ENCODE peak calls at places on chromosomes 13 and 19, in ten cellular contexts. One of them, this sample, is unnamed.

GRCh38 chr13:32267836-32268439 is 47.2 kb downstream of the ZAR1L start:
- DNase-seq in RWPE1: peak; percentile 55
- DNase-seq in Peyer's patch: peak; percentile 58
- DNase-seq in adrenal gland: no peak
- DNase-seq in uterus: no peak
- DNase-seq in progenitor cell of endocrine pancreas: peak; percentile 27
- DNase-seq in left ventricle myocardium inferior: no peak
- DNase-seq in ascending aorta: no peak
- DNase-seq in epithelial cell of proximal tubule: no peak
- DNase-seq in glutamatergic neuron: no peak
- DNase-seq in this sample: no peak

GRCh38 chr19:35458821-35459391 is 10.8 kb downstream of the FFAR2 start:
- DNase-seq in RWPE1: no peak
- DNase-seq in Peyer's patch: no peak
- DNase-seq in adrenal gland: no peak
- DNase-seq in uterus: no peak
- DNase-seq in progenitor cell of endocrine pancreas: peak; percentile 16
- DNase-seq in left ventricle myocardium inferior: no peak
- DNase-seq in ascending aorta: no peak
- DNase-seq in epithelial cell of proximal tubule: no peak
- DNase-seq in glutamatergic neuron: no peak
- DNase-seq in this sample: no peak

GRCh38 chr19:5337886-5338595 is 2.6 kb downstream of the PTPRS start:
- DNase-seq in RWPE1: no peak
- DNase-seq in Peyer's patch: no peak
- DNase-seq in adrenal gland: no peak
- DNase-seq in uterus: no peak
- DNase-seq in progenitor cell of endocrine pancreas: no peak
- DNase-seq in left ventricle myocardium inferior: no peak
- DNase-seq in ascending aorta: no peak
- DNase-seq in epithelial cell of proximal tubule: no peak
- DNase-seq in glutamatergic neuron: peak; percentile 77
- DNase-seq in this sample: no peak

GRCh38 chr19:16040642-16041041 is 35.7 kb upstream of the TPM4 start:
- DNase-seq in RWPE1: no peak
- DNase-seq in Peyer's patch: no peak
- DNase-seq in adrenal gland: no peak
- DNase-seq in uterus: no peak
- DNase-seq in progenitor cell of endocrine pancreas: no peak
- DNase-seq in left ventricle myocardium inferior: no peak
- DNase-seq in ascending aorta: no peak
- DNase-seq in epithelial cell of proximal tubule: no peak
- DNase-seq in glutamatergic neuron: no peak
- DNase-seq in this sample: no peak

GRCh38 chr13:42086582-42086981 is 38.1 kb downstream of the DGKH start:
- DNase-seq in RWPE1: no peak
- DNase-seq in Peyer's patch: no peak
- DNase-seq in adrenal gland: no peak
- DNase-seq in uterus: no peak
- DNase-seq in progenitor cell of endocrine pancreas: no peak
- DNase-seq in left ventricle myocardium inferior: no peak
- DNase-seq in ascending aorta: no peak
- DNase-seq in epithelial cell of proximal tubule: no peak
- DNase-seq in glutamatergic neuron: no peak
- DNase-seq in this sample: no peak

GRCh38 chr19:41546386-41546789 is 29.6 kb upstream of the CEACAM21 start:
- DNase-seq in RWPE1: no peak
- DNase-seq in Peyer's patch: no peak
- DNase-seq in adrenal gland: no peak
- DNase-seq in uterus: no peak
- DNase-seq in progenitor cell of endocrine pancreas: no peak
- DNase-seq in left ventricle myocardium inferior: no peak
- DNase-seq in ascending aorta: no peak
- DNase-seq in epithelial cell of proximal tubule: no peak
- DNase-seq in glutamatergic neuron: no peak
- DNase-seq in this sample: no peak

GRCh38 chr13:102286326-102286725 is 115.5 kb downstream of the FGF14 start:
- DNase-seq in RWPE1: peak; percentile 86
- DNase-seq in Peyer's patch: no peak
- DNase-seq in adrenal gland: no peak
- DNase-seq in uterus: no peak
- DNase-seq in progenitor cell of endocrine pancreas: no peak
- DNase-seq in left ventricle myocardium inferior: no peak
- DNase-seq in ascending aorta: no peak
- DNase-seq in epithelial cell of proximal tubule: peak; percentile 98
- DNase-seq in glutamatergic neuron: no peak
- DNase-seq in this sample: no peak

GRCh38 chr13:35597451-35597850 is 121.0 kb upstream of the MAB21L1 start:
- DNase-seq in RWPE1: no peak
- DNase-seq in Peyer's patch: no peak
- DNase-seq in adrenal gland: no peak
- DNase-seq in uterus: no peak
- DNase-seq in progenitor cell of endocrine pancreas: no peak
- DNase-seq in left ventricle myocardium inferior: no peak
- DNase-seq in ascending aorta: no peak
- DNase-seq in epithelial cell of proximal tubule: no peak
- DNase-seq in glutamatergic neuron: no peak
- DNase-seq in this sample: no peak

GRCh38 chr19:10203686-10204085 is 8.9 kb upstream of the DNMT1 start:
- DNase-seq in RWPE1: no peak
- DNase-seq in Peyer's patch: no peak
- DNase-seq in adrenal gland: no peak
- DNase-seq in uterus: no peak
- DNase-seq in progenitor cell of endocrine pancreas: no peak
- DNase-seq in left ventricle myocardium inferior: no peak
- DNase-seq in ascending aorta: no peak
- DNase-seq in epithelial cell of proximal tubule: no peak
- DNase-seq in glutamatergic neuron: no peak
- DNase-seq in this sample: no peak
- TF ChIP-seq CTCF in RWPE1: no peak
- TF ChIP-seq CTCF in Peyer's patch: no peak
- TF ChIP-seq CTCF in adrenal gland: no peak
- TF ChIP-seq CTCF in uterus: no peak
- TF ChIP-seq CTCF in progenitor cell of endocrine pancreas: no peak
- TF ChIP-seq CTCF in left ventricle myocardium inferior: no peak
- TF ChIP-seq CTCF in ascending aorta: no peak
- TF ChIP-seq CTCF in epithelial cell of proximal tubule: no peak
- TF ChIP-seq CTCF in glutamatergic neuron: no peak
- TF ChIP-seq CTCF in this sample: no peak

GRCh38 chr19:19747357-19748220 is 14.7 kb upstream of the ZNF14 start:
- DNase-seq in RWPE1: no peak
- DNase-seq in Peyer's patch: no peak
- DNase-seq in adrenal gland: no peak
- DNase-seq in uterus: no peak
- DNase-seq in progenitor cell of endocrine pancreas: no peak
- DNase-seq in left ventricle myocardium inferior: no peak
- DNase-seq in ascending aorta: peak; percentile 48
- DNase-seq in epithelial cell of proximal tubule: no peak
- DNase-seq in glutamatergic neuron: no peak
- DNase-seq in this sample: no peak

GRCh38 chr19:19745496-19746285 is 12.8 kb upstream of the ZNF14 start:
- DNase-seq in RWPE1: no peak
- DNase-seq in Peyer's patch: no peak
- DNase-seq in adrenal gland: no peak
- DNase-seq in uterus: no peak
- DNase-seq in progenitor cell of endocrine pancreas: no peak
- DNase-seq in left ventricle myocardium inferior: no peak
- DNase-seq in ascending aorta: peak; percentile 40
- DNase-seq in epithelial cell of proximal tubule: no peak
- DNase-seq in glutamatergic neuron: no peak
- DNase-seq in this sample: no peak

GRCh38 chr19:19744641-19745040 is 11.7 kb upstream of the ZNF14 start:
- DNase-seq in RWPE1: no peak
- DNase-seq in Peyer's patch: no peak
- DNase-seq in adrenal gland: no peak
- DNase-seq in uterus: no peak
- DNase-seq in progenitor cell of endocrine pancreas: no peak
- DNase-seq in left ventricle myocardium inferior: no peak
- DNase-seq in ascending aorta: no peak
- DNase-seq in epithelial cell of proximal tubule: no peak
- DNase-seq in glutamatergic neuron: no peak
- DNase-seq in this sample: no peak

GRCh38 chr19:19748249-19748938 is 15.5 kb upstream of the ZNF14 start:
- DNase-seq in RWPE1: no peak
- DNase-seq in Peyer's patch: no peak
- DNase-seq in adrenal gland: no peak
- DNase-seq in uterus: no peak
- DNase-seq in progenitor cell of endocrine pancreas: no peak
- DNase-seq in left ventricle myocardium inferior: no peak
- DNase-seq in ascending aorta: peak; percentile 52
- DNase-seq in epithelial cell of proximal tubule: no peak
- DNase-seq in glutamatergic neuron: no peak
- DNase-seq in this sample: no peak

DNA sequence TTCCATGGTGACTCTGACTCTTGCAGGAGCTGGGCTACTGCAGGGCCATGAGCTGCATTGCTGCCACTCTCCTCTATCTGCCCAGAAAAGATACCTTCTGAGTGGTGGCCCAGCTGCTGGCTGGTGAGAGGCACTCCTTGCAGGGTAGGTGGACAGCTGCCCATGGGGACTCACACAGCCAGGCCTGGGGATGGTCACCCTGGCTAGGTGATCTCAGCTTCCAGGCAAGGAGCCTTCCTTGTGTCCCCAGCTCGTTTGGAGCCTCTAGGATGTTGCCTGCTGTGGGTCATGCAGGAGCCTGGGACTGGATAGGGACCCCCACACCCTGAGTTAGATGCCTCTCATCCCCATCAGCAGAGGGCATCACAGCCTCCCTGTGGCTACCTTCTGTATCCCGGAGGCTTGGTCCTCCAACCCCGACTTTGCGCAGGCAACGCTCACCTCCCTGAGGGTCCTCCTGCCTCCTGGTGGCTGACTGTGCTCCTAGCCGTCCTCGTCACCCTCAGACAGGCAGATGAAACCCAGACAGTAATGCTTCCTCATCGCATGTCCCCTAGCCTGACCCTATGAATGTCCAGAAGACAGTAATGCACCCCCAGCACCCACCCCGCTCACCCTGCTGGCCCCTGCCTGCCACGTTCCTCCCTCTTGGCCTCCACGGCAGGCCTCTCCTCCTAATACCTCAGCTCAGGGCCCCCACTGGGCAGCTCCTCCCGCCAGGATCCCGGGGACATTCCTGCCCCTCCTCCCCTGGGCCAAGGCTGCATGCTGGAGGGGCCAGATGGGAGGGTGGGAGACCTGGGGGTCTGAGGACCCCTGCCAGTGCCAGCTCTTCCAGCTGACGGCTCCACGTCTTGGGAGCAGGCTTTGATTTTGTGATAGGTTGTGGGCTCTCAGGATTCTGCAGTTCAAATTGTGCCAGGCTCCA is 13.6 kb upstream of the ZNF14 start:
- DNase-seq in RWPE1: no peak
- DNase-seq in Peyer's patch: no peak
- DNase-seq in adrenal gland: no peak
- DNase-seq in uterus: no peak
- DNase-seq in progenitor cell of endocrine pancreas: no peak
- DNase-seq in left ventricle myocardium inferior: no peak
- DNase-seq in ascending aorta: peak; percentile 48
- DNase-seq in epithelial cell of proximal tubule: no peak
- DNase-seq in glutamatergic neuron: no peak
- DNase-seq in this sample: no peak
- TF ChIP-seq CTCF in RWPE1: no peak
- TF ChIP-seq CTCF in Peyer's patch: no peak
- TF ChIP-seq CTCF in adrenal gland: no peak
- TF ChIP-seq CTCF in uterus: no peak
- TF ChIP-seq CTCF in progenitor cell of endocrine pancreas: peak; percentile 10
- TF ChIP-seq CTCF in left ventricle myocardium inferior: no peak
- TF ChIP-seq CTCF in ascending aorta: no peak
- TF ChIP-seq CTCF in epithelial cell of proximal tubule: no peak
- TF ChIP-seq CTCF in glutamatergic neuron: no peak
- TF ChIP-seq CTCF in this sample: no peak

GRCh38 chr19:38247734-38248268 is 8.4 kb downstream of the PPP1R14A start:
- DNase-seq in RWPE1: no peak
- DNase-seq in Peyer's patch: no peak
- DNase-seq in adrenal gland: no peak
- DNase-seq in uterus: no peak
- DNase-seq in progenitor cell of endocrine pancreas: no peak
- DNase-seq in left ventricle myocardium inferior: no peak
- DNase-seq in ascending aorta: no peak
- DNase-seq in epithelial cell of proximal tubule: no peak
- DNase-seq in glutamatergic neuron: no peak
- DNase-seq in this sample: no peak
- TF ChIP-seq CTCF in RWPE1: no peak
- TF ChIP-seq CTCF in Peyer's patch: no peak
- TF ChIP-seq CTCF in adrenal gland: no peak
- TF ChIP-seq CTCF in uterus: no peak
- TF ChIP-seq CTCF in progenitor cell of endocrine pancreas: no peak
- TF ChIP-seq CTCF in left ventricle myocardium inferior: no peak
- TF ChIP-seq CTCF in ascending aorta: no peak
- TF ChIP-seq CTCF in epithelial cell of proximal tubule: no peak
- TF ChIP-seq CTCF in glutamatergic neuron: no peak
- TF ChIP-seq CTCF in this sample: no peak

GRCh38 chr19:32872391-32872790 is 2.8 kb upstream of the SLC7A9 start:
- DNase-seq in RWPE1: no peak
- DNase-seq in Peyer's patch: no peak
- DNase-seq in adrenal gland: no peak
- DNase-seq in uterus: no peak
- DNase-seq in progenitor cell of endocrine pancreas: no peak
- DNase-seq in left ventricle myocardium inferior: no peak
- DNase-seq in ascending aorta: no peak
- DNase-seq in epithelial cell of proximal tubule: no peak
- DNase-seq in glutamatergic neuron: no peak
- DNase-seq in this sample: no peak

GRCh38 chr19:32869369-32870153 is at the start of gene SLC7A9:
- DNase-seq in RWPE1: no peak
- DNase-seq in Peyer's patch: peak; percentile 71
- DNase-seq in adrenal gland: no peak
- DNase-seq in uterus: no peak
- DNase-seq in progenitor cell of endocrine pancreas: no peak
- DNase-seq in left ventricle myocardium inferior: no peak
- DNase-seq in ascending aorta: no peak
- DNase-seq in epithelial cell of proximal tubule: no peak
- DNase-seq in glutamatergic neuron: no peak
- DNase-seq in this sample: no peak

GRCh38 chr19:32873560-32873959 is 4.0 kb upstream of the SLC7A9 start:
- DNase-seq in RWPE1: no peak
- DNase-seq in Peyer's patch: no peak
- DNase-seq in adrenal gland: no peak
- DNase-seq in uterus: no peak
- DNase-seq in progenitor cell of endocrine pancreas: no peak
- DNase-seq in left ventricle myocardium inferior: no peak
- DNase-seq in ascending aorta: no peak
- DNase-seq in epithelial cell of proximal tubule: no peak
- DNase-seq in glutamatergic neuron: no peak
- DNase-seq in this sample: no peak

GRCh38 chr19:32870154-32870573 is 597 bp upstream of the SLC7A9 start:
- DNase-seq in RWPE1: no peak
- DNase-seq in Peyer's patch: peak; percentile 80
- DNase-seq in adrenal gland: no peak
- DNase-seq in uterus: no peak
- DNase-seq in progenitor cell of endocrine pancreas: peak; percentile 37
- DNase-seq in left ventricle myocardium inferior: no peak
- DNase-seq in ascending aorta: no peak
- DNase-seq in epithelial cell of proximal tubule: no peak
- DNase-seq in glutamatergic neuron: no peak
- DNase-seq in this sample: no peak

DNA sequence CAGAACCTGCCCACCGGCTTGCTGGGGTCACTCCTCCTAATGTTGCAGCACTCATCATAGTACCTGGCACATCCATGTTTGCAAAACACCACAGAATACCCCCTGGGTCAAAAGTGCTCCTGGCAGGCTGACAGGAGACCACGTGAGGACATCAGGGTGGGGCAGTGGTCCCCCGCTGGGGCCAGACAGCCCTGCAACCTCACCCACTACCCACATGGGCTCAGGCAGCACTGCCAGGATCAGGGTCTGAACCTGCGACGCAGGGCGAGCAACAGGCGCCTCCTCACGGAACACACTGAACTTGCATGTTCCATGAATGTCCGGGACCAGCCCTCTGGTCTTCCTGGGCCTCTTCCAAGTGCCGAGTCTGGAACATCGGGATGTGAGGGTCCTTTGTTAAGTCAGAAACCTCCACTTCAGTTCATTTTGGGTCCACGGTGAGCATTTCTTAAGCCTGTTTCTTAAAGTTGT is 1.4 kb upstream of the SLC7A9 start:
- DNase-seq in RWPE1: no peak
- DNase-seq in Peyer's patch: no peak
- DNase-seq in adrenal gland: no peak
- DNase-seq in uterus: no peak
- DNase-seq in progenitor cell of endocrine pancreas: no peak
- DNase-seq in left ventricle myocardium inferior: no peak
- DNase-seq in ascending aorta: no peak
- DNase-seq in epithelial cell of proximal tubule: no peak
- DNase-seq in glutamatergic neuron: no peak
- DNase-seq in this sample: no peak
- TF ChIP-seq CTCF in RWPE1: no peak
- TF ChIP-seq CTCF in Peyer's patch: no peak
- TF ChIP-seq CTCF in adrenal gland: no peak
- TF ChIP-seq CTCF in uterus: no peak
- TF ChIP-seq CTCF in progenitor cell of endocrine pancreas: no peak
- TF ChIP-seq CTCF in left ventricle myocardium inferior: no peak
- TF ChIP-seq CTCF in ascending aorta: no peak
- TF ChIP-seq CTCF in epithelial cell of proximal tubule: peak; percentile 33
- TF ChIP-seq CTCF in glutamatergic neuron: no peak
- TF ChIP-seq CTCF in this sample: no peak

This sample was measured in endothelial cell.